ENCODE peak calls at places on chromosome 6, in nine cellular contexts. B is heart right ventricle; U is fibroblast of pulmonary artery; C is AG10803; X is nephron progenitor cell; K is stimulated activated CD8-positive, alpha-beta memory T cell treated with anti-CD3 and anti-CD28 coated beads, Interleukin-7, amount 100 ng/mL, for 1 hour; T is CD8-positive, alpha-beta T cell; N is NCI-H748 treated with DMSO at 0.1 percent for 48 hours; L is breast epithelium. H is an unnamed sample.
A peak's percentile ranks its signal among the peaks of the same experiment; 100 is the strongest.

GRCh38 chr6:113147544-113147943 is 709.6 kb upstream of the MARCKS start:
- DNase-seq in B (no peak), U (no peak), C (peak; percentile 62), X (no peak), K (no peak), T (no peak), N (no peak), L (no peak), H (no peak)

GRCh38 chr6:10416516-10416862 is 1.6 kb upstream of the TFAP2A start:
- DNase-seq in B (no peak), U (no peak), C (no peak), X (no peak), K (no peak), T (no peak), N (no peak), L (no peak), H (no peak)

GRCh38 chr6:43532201-43532600 is 15.3 kb downstream of the POLR1C start:
- DNase-seq in B (no peak), U (no peak), C (peak; percentile 11), X (no peak), K (no peak), T (no peak), N (no peak), L (no peak), H (no peak)

GRCh38 chr6:81938991-81939773 is 186.7 kb upstream of the TENT5A start:
- DNase-seq in B (no peak), U (peak; percentile 69), C (peak; percentile 70), X (no peak), K (no peak), T (no peak), N (no peak), L (no peak), H (no peak)

GRCh38 chr6:111813247-111814162 is 59.7 kb downstream of the FYN start:
- DNase-seq in B (no peak), U (no peak), C (peak; percentile 80), X (no peak), K (no peak), T (no peak), N (no peak), L (no peak), H (no peak)

GRCh38 chr6:117034547-117034946 is 157.5 kb downstream of the RFX6 start:
- DNase-seq in B (no peak), U (no peak), C (no peak), X (no peak), K (no peak), T (no peak), N (no peak), L (no peak), H (no peak)

GRCh38 chr6:144768676-144769599 is 483.8 kb downstream of the UTRN start:
- DNase-seq in B (no peak), U (no peak), C (peak; percentile 50), X (no peak), K (no peak), T (no peak), N (peak; percentile 73), L (no peak), H (no peak)

GRCh38 chr6:26553264-26553738 is 15.1 kb downstream of the HMGN4 start:
- DNase-seq in B (peak; percentile 68), U (peak; percentile 81), C (peak; percentile 73), X (peak; percentile 81), K (peak; percentile 58), T (peak; percentile 84), N (peak; percentile 92), L (peak; percentile 75), H (peak; percentile 73)

GRCh38 chr6:24827162-24827561 is 28.4 kb upstream of the ARMH2 start:
- DNase-seq in B (no peak), U (no peak), C (no peak), X (no peak), K (no peak), T (no peak), N (no peak), L (no peak), H (no peak)

GRCh38 chr6:71404145-71404966 is 115.7 kb downstream of the OGFRL1 start:
- DNase-seq in B (no peak), U (peak; percentile 92), C (peak; percentile 88), X (no peak), K (no peak), T (no peak), N (no peak), L (no peak), H (no peak)

GRCh38 chr6:13089296-13089994 is 238.9 kb downstream of the TBC1D7 start:
- DNase-seq in B (no peak), U (peak; percentile 65), C (peak; percentile 35), X (no peak), K (no peak), T (no peak), N (no peak), L (no peak), H (no peak)

GRCh38 chr6:52297433-52297832 is 12.9 kb upstream of the MCM3 start:
- DNase-seq in B (no peak), U (no peak), C (no peak), X (no peak), K (no peak), T (no peak), N (no peak), L (no peak), H (no peak)

GRCh38 chr6:70411948-70412796 is 1.1 kb upstream of the FAM135A start:
- DNase-seq in B (no peak), U (no peak), C (no peak), X (peak; percentile 8), K (no peak), T (no peak), N (no peak), L (no peak), H (no peak)

GRCh38 chr6:137933696-137934095 is 66.6 kb downstream of the TNFAIP3 start:
- DNase-seq in B (no peak), U (peak; percentile 82), C (peak; percentile 93), X (no peak), K (no peak), T (no peak), N (no peak), L (peak; percentile 56), H (no peak)

GRCh38 chr6:100460650-100461204 is 4.0 kb downstream of the SIM1 start:
- DNase-seq in B (no peak), U (no peak), C (peak; percentile 46), X (no peak), K (no peak), T (no peak), N (peak; percentile 46), L (no peak), H (no peak)

GRCh38 chr6:127539292-127539691 is 20.2 kb upstream of the MTCL3 start:
- DNase-seq in B (no peak), U (peak; percentile 60), C (peak; percentile 39), X (no peak), K (no peak), T (no peak), N (peak; percentile 18), L (no peak), H (no peak)

GRCh38 chr6:3769610-3770009 is 18.1 kb upstream of the PXDC1 start:
- DNase-seq in B (no peak), U (peak; percentile 77), C (peak; percentile 63), X (no peak), K (no peak), T (no peak), N (no peak), L (no peak), H (no peak)

GRCh38 chr6:134240664-134241431 is 77.1 kb downstream of the SGK1 start:
- DNase-seq in B (peak; percentile 44), U (no peak), C (no peak), X (no peak), K (peak; percentile 75), T (peak; percentile 86), N (no peak), L (peak; percentile 51), H (peak; percentile 91)

GRCh38 chr6:129744201-129744879 is 34.4 kb upstream of the ARHGAP18 start:
- DNase-seq in B (no peak), U (peak; percentile 86), C (peak; percentile 61), X (peak; percentile 10), K (no peak), T (no peak), N (no peak), L (no peak), H (no peak)

GRCh38 chr6:5173862-5174643 is 86.7 kb downstream of the LYRM4 start:
- DNase-seq in B (no peak), U (no peak), C (no peak), X (no peak), K (peak; percentile 7), T (peak; percentile 68), N (no peak), L (no peak), H (peak; percentile 57)

GRCh38 chr6:36364669-36365479 is 22.6 kb downstream of the ETV7 start:
- DNase-seq in B (no peak), U (peak; percentile 64), C (no peak), X (no peak), K (no peak), T (no peak), N (no peak), L (no peak), H (no peak)

GRCh38 chr6:47420394-47421371 is 56.9 kb upstream of the CD2AP start:
- DNase-seq in B (no peak), U (peak; percentile 16), C (no peak), X (no peak), K (no peak), T (no peak), N (no peak), L (no peak), H (no peak)

GRCh38 chr6:39047434-39048327 is 900 bp upstream of the GLP1R start:
- DNase-seq in B (no peak), U (no peak), C (no peak), X (no peak), K (no peak), T (no peak), N (no peak), L (no peak), H (no peak)

GRCh38 chr6:109349419-109349987 is 32.8 kb downstream of the CD164 start:
- DNase-seq in B (no peak), U (peak; percentile 90), C (peak; percentile 81), X (no peak), K (no peak), T (no peak), N (peak; percentile 12), L (no peak), H (no peak)

GRCh38 chr6:27332692-27333641 is 20.9 kb upstream of the POM121L2 start:
- DNase-seq in B (no peak), U (peak; percentile 57), C (peak; percentile 46), X (peak; percentile 46), K (no peak), T (peak; percentile 67), N (peak; percentile 91), L (no peak), H (peak; percentile 45)

GRCh38 chr6:35312076-35312762 is 14.6 kb downstream of the DEF6 start:
- DNase-seq in B (no peak), U (no peak), C (no peak), X (no peak), K (no peak), T (no peak), N (no peak), L (no peak), H (no peak)

GRCh38 chr6:35258858-35259193 is 709 bp upstream of the ZNF76 start:
- DNase-seq in B (no peak), U (peak; percentile 58), C (no peak), X (no peak), K (no peak), T (no peak), N (peak; percentile 60), L (no peak), H (no peak)

GRCh38 chr6:154513601-154514320 is 3.3 kb upstream of the CNKSR3 start:
- DNase-seq in B (no peak), U (no peak), C (no peak), X (no peak), K (no peak), T (no peak), N (no peak), L (no peak), H (no peak)

GRCh38 chr6:89385846-89386245 is 26.2 kb downstream of the RRAGD start:
- DNase-seq in B (no peak), U (no peak), C (no peak), X (no peak), K (no peak), T (no peak), N (no peak), L (no peak), H (no peak)

GRCh38 chr6:166307981-166308768 is at the start of gene PRR18:
- DNase-seq in B (no peak), U (no peak), C (no peak), X (peak; percentile 56), K (no peak), T (no peak), N (no peak), L (no peak), H (no peak)

GRCh38 chr6:142953373-142954273 is 8.6 kb upstream of the HIVEP2 start:
- DNase-seq in B (no peak), U (no peak), C (no peak), X (no peak), K (no peak), T (no peak), N (no peak), L (no peak), H (no peak)

H was measured in T-cell.